ENCODE peak calls at places on chromosomes 13 and 19, in ten cellular contexts. Y, I, W, T, O, B, P, R, Z and E are unnamed samples. For H3K4me1, the result is how much of the 10 kb centered on the place peaks cover.

GRCh38 chr19:1675633-1676350 is 23.4 kb upstream of the TCF3 start:
- DNase-seq in T (peak), W (no peak), B (peak), P (no peak), R (no peak), Y (no peak), I (no peak), O (no peak), Z (no peak), E (no peak)

GRCh38 chr13:25249001-25249543 is 38.2 kb downstream of the MTMR6 start:
- DNase-seq in T (no peak), B (peak), Z (no peak), Y (no peak), W (peak), O (no peak), P (no peak), R (peak), I (no peak), E (no peak)

GRCh38 chr13:93224545-93224944 is 2.1 kb upstream of the GPC6 start:
- DNase-seq in R (no peak), B (peak), Y (no peak), Z (no peak), I (no peak), P (no peak), W (peak), O (no peak), T (no peak), E (no peak)

GRCh38 chr19:19563348-19563848 is 25.3 kb downstream of the CILP2 start:
- DNase-seq in O (no peak), Z (no peak), P (no peak), I (no peak), R (no peak), Y (no peak), T (no peak), W (no peak), B (no peak), E (no peak)

GRCh38 chr13:106466691-106467405 is 68.6 kb downstream of the EFNB2 start:
- DNase-seq in R (no peak), W (no peak), T (no peak), Z (no peak), B (no peak), P (no peak), O (no peak), Y (no peak), I (no peak), E (no peak)

GRCh38 chr13:102721800-102722231 is 27.0 kb upstream of the METTL21C start:
- DNase-seq in R (no peak), Z (no peak), W (no peak), T (no peak), P (no peak), Y (no peak), B (no peak), O (no peak), I (no peak), E (no peak)

GRCh38 chr19:15337202-15337601 is 4.9 kb upstream of the BRD4 start:
- DNase-seq in Z (peak), B (no peak), T (no peak), I (no peak), Y (no peak), R (no peak), W (peak), O (no peak), P (no peak), E (no peak)

GRCh38 chr19:38433268-38433733 is at the start of gene RYR1:
- DNase-seq in Z (peak), B (peak), Y (peak), I (no peak), T (peak), P (peak), W (no peak), O (peak), R (peak), E (no peak)

GRCh38 chr13:27183561-27184147 is 12.0 kb upstream of the USP12 start:
- DNase-seq in O (no peak), R (no peak), Y (no peak), P (no peak), T (no peak), B (no peak), Z (no peak), W (peak), I (no peak), E (no peak)

GRCh38 chr19:7394728-7395359 is 46.1 kb downstream of the ARHGEF18 start:
- DNase-seq in I (peak), B (peak), T (peak), P (peak), R (peak), Y (peak), Z (peak), W (peak), O (peak), E (peak)
- TF ChIP-seq CTCF in I (no peak), B (peak), T (no peak), P (peak), R (peak), Y (no peak), Z (peak), W (no peak), O (no peak), E (no peak)

DNA sequence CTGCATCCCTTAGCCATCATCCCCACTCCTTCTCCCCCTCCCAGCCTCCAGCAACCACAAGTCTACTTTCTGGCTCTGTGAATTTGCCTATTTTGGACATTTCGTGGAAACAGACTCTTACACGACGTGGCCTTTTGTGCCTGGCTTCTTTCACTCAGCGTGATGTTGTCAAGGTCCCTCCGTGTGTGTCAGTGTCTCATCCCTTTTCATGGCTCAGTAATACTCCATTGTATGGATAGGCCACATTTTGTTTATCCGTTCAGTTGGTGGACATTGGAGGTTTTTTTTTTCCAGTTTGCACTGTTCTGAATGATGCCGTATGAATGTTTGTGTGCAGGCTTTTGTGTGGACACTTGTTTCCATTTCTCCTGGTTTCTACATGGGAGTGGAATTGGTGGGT is 38.0 kb downstream of the BICRA start:
- DNase-seq in W (no peak), I (no peak), O (no peak), Y (no peak), Z (no peak), T (no peak), P (no peak), B (no peak), R (no peak), E (no peak)
- H3K4me1 ChIP-seq in W (under half), I (under half), O (under half), Y (under half), Z (under half), T (under half), P (under half), B (under half), R (under half), E (half or more)

GRCh38 chr19:17112271-17112670 is 36.7 kb downstream of the MYO9B start:
- DNase-seq in Y (no peak), I (no peak), W (no peak), P (no peak), O (no peak), T (no peak), Z (no peak), B (no peak), R (no peak), E (no peak)
- H3K27ac ChIP-seq in Y (peak), I (no peak), W (no peak), P (peak), O (peak), T (no peak), Z (no peak), B (peak), R (no peak), E (no peak)

GRCh38 chr13:51044023-51044665 is 66.9 kb downstream of the C13orf42 start:
- DNase-seq in W (no peak), Y (no peak), O (no peak), I (no peak), T (no peak), P (no peak), R (peak), B (peak), Z (no peak), E (no peak)
- TF ChIP-seq CTCF in W (no peak), Y (no peak), O (no peak), I (no peak), T (no peak), P (no peak), R (peak), B (peak), Z (no peak), E (no peak)

GRCh38 chr13:98521461-98521860 is 55.4 kb downstream of the STK24 start:
- DNase-seq in Z (no peak), O (no peak), W (no peak), Y (peak), P (no peak), R (no peak), B (no peak), I (no peak), T (no peak), E (no peak)

GRCh38 chr13:98519976-98520375 is 56.9 kb downstream of the STK24 start:
- DNase-seq in O (no peak), B (no peak), W (no peak), R (no peak), Z (no peak), Y (no peak), I (no peak), T (no peak), P (no peak), E (no peak)

GRCh38 chr13:98523455-98524102 is 53.3 kb downstream of the STK24 start:
- DNase-seq in O (no peak), B (no peak), R (peak), T (no peak), I (no peak), P (peak), Y (peak), W (no peak), Z (no peak), E (no peak)

GRCh38 chr13:98520674-98521449 is 56.0 kb downstream of the STK24 start:
- DNase-seq in R (no peak), Z (no peak), Y (peak), P (peak), O (no peak), I (no peak), W (no peak), B (no peak), T (no peak), E (no peak)

GRCh38 chr13:98521876-98522275 is 55.0 kb downstream of the STK24 start:
- DNase-seq in P (peak), R (no peak), Y (peak), B (no peak), O (no peak), I (peak), W (no peak), Z (peak), T (no peak), E (no peak)
- H3K4me1 ChIP-seq in P (under half), R (under half), Y (under half), B (half or more), O (under half), I (half or more), W (under half), Z (under half), T (under half), E (half or more)